ENCODE peak calls at places on chromosomes 2 and 18, in ten cellular contexts. R is central memory CD4-positive, alpha-beta T cell; P is A172; O is GDM1; W is stimulated activated CD8-positive, alpha-beta memory T cell treated with anti-CD3 and anti-CD28 coated beads, Interleukin-15, amount 100 ng/mL, for 24 hours; E is midbrain; L is cardiac muscle cell; S is stimulated activated CD4-positive, alpha-beta T cell treated with anti-CD3 and anti-CD28 coated beads, Interleukin-2, amount 100 ng/mL, for 48 hours; I is fibroblast of lung; V is mucosa of gallbladder. N is an unnamed sample.

GRCh38 chr2:222952204-222952603 is 91.4 kb downstream of the ACSL3 start:
- DNase-seq in W (no peak), R (no peak), S (no peak), O (no peak), E (no peak), L (no peak), V (no peak), I (no peak), P (no peak), N (no peak)

GRCh38 chr2:85844486-85844885 is 44.3 kb downstream of the ST3GAL5 start:
- DNase-seq in S (no peak), R (no peak), O (no peak), P (no peak), W (no peak), I (peak; percentile 23), E (no peak), L (no peak), V (no peak), N (peak; percentile 74)

GRCh38 chr2:43284967-43285366 is 58.6 kb upstream of the ZFP36L2 start:
- DNase-seq in S (no peak), I (no peak), R (no peak), E (no peak), L (no peak), W (no peak), P (no peak), O (no peak), V (no peak), N (no peak)

GRCh38 chr2:73931531-73932500 is 5.1 kb downstream of the DGUOK start:
- DNase-seq in L (no peak), I (peak; percentile 32), E (no peak), W (no peak), R (no peak), P (peak; percentile 51), V (no peak), O (no peak), S (peak; percentile 51), N (peak; percentile 79)

GRCh38 chr2:219965287-219965870 is 337.9 kb downstream of the SLC4A3 start:
- DNase-seq in R (no peak), P (no peak), W (no peak), I (no peak), S (no peak), E (no peak), L (no peak), V (no peak), O (no peak), N (no peak)

GRCh38 chr18:7908686-7909299 is 341.7 kb downstream of the PTPRM start:
- DNase-seq in R (no peak), E (no peak), I (no peak), L (no peak), W (no peak), O (no peak), V (no peak), P (no peak), S (no peak), N (no peak)

GRCh38 chr2:28273751-28274150 is 118.9 kb upstream of the FOSL2 start:
- DNase-seq in W (no peak), I (no peak), R (no peak), O (peak; percentile 27), V (peak; percentile 57), L (no peak), P (peak; percentile 71), E (no peak), S (no peak), N (no peak)

GRCh38 chr2:13413989-13414388 is 697.3 kb downstream of the TRIB2 start:
- DNase-seq in P (peak; percentile 23), S (no peak), V (no peak), I (peak; percentile 1), O (no peak), L (no peak), W (no peak), R (no peak), E (no peak), N (no peak)

GRCh38 chr18:39190508-39190907 is 1624.9 kb upstream of the CELF4 start:
- DNase-seq in W (no peak), L (no peak), P (no peak), R (no peak), O (no peak), E (no peak), I (no peak), S (no peak), V (no peak), N (no peak)

N was measured in amniotic epithelial cell.